ENCODE peak calls at places on chromosomes 2 and 18, in eight cellular contexts. Z is pancreas, M is GM13976, B is HCT116, C is PC-3, U is endothelial cell, P is PC-9, O is cardiac muscle cell. D is an unnamed sample.

GRCh38 chr2:11744631-11745394 is 1.6 kb upstream of the LPIN1 start:
- DNase-seq in O (peak), C (peak), P (peak), M (no peak), Z (no peak), U (peak), B (peak), D (no peak)

GRCh38 chr18:40738321-40738880 is 1216.6 kb upstream of the PIK3C3 start:
- DNase-seq in C (no peak), M (peak), Z (no peak), P (no peak), O (no peak), U (no peak), B (no peak), D (no peak)

GRCh38 chr18:22813648-22814328 is 119.3 kb upstream of the RBBP8 start:
- DNase-seq in C (peak), Z (no peak), U (no peak), O (peak), P (no peak), B (no peak), M (peak), D (peak)

GRCh38 chr2:71788186-71788525 is 334.8 kb downstream of the DYSF start:
- DNase-seq in C (no peak), U (no peak), P (no peak), Z (no peak), M (no peak), B (no peak), O (peak), D (no peak)

GRCh38 chr2:23456881-23457760 is 72.1 kb downstream of the KLHL29 start:
- DNase-seq in C (peak), M (no peak), P (no peak), U (no peak), O (peak), Z (no peak), B (no peak), D (no peak)

GRCh38 chr2:239003933-239004636 is 156.2 kb downstream of the TWIST2 start:
- DNase-seq in C (no peak), M (no peak), U (no peak), B (no peak), P (no peak), O (no peak), Z (no peak), D (no peak)

GRCh38 chr2:39913648-39914456 is 134.8 kb upstream of the THUMPD2 start:
- DNase-seq in U (peak), C (peak), O (peak), M (peak), B (peak), Z (no peak), P (peak), D (peak)

GRCh38 chr2:25256486-25256875 is 85.2 kb downstream of the DNMT3A start:
- DNase-seq in M (no peak), P (no peak), C (no peak), Z (no peak), B (no peak), U (no peak), O (no peak), D (no peak)

GRCh38 chr2:160140471-160140870 is 59.6 kb downstream of the ITGB6 start:
- DNase-seq in P (no peak), U (no peak), B (no peak), O (peak), C (no peak), Z (no peak), M (no peak), D (no peak)

GRCh38 chr2:107627164-107627563 is 199.5 kb upstream of the RGPD4 start:
- DNase-seq in C (peak), B (no peak), O (peak), M (no peak), Z (no peak), P (no peak), U (no peak), D (no peak)

GRCh38 chr2:74566423-74567085 is 12.0 kb downstream of the DOK1 start:
- DNase-seq in B (no peak), U (no peak), Z (no peak), O (peak), C (peak), P (no peak), M (no peak), D (no peak)

GRCh38 chr2:10331033-10331701 is 28.5 kb downstream of the HPCAL1 start:
- DNase-seq in U (no peak), C (peak), B (peak), O (peak), P (peak), Z (no peak), M (peak), D (no peak)

GRCh38 chr2:232264081-232264480 is 114.5 kb upstream of the ALPP start:
- DNase-seq in Z (no peak), O (no peak), C (no peak), U (no peak), P (no peak), M (no peak), B (no peak), D (no peak)

GRCh38 chr2:99448556-99448955 is 41.3 kb downstream of the REV1 start:
- DNase-seq in O (peak), Z (no peak), P (no peak), C (peak), B (no peak), M (no peak), U (no peak), D (peak)

GRCh38 chr2:193837368-193837767 is 1642.6 kb upstream of the TMEFF2 start:
- DNase-seq in B (no peak), M (no peak), P (no peak), O (peak), Z (no peak), C (peak), U (no peak), D (no peak)

GRCh38 chr2:237213325-237214040 is 127.8 kb downstream of the COPS8 start:
- DNase-seq in M (no peak), Z (no peak), O (peak), U (no peak), P (no peak), C (peak), B (no peak), D (no peak)

GRCh38 chr2:38076710-38077430 is 919 bp upstream of the CYP1B1 start:
- DNase-seq in O (peak), B (peak), U (peak), C (peak), M (peak), Z (peak), P (peak), D (peak)

GRCh38 chr2:130987519-130988425 is 105.5 kb downstream of the FAM168B start:
- DNase-seq in O (no peak), P (no peak), C (no peak), U (no peak), B (no peak), M (no peak), Z (no peak), D (no peak)

GRCh38 chr18:45207328-45207727 is 407.9 kb upstream of the SLC14A2 start:
- DNase-seq in O (no peak), U (no peak), B (no peak), C (peak), M (no peak), P (no peak), Z (no peak), D (no peak)

GRCh38 chr18:45208164-45208563 is 407.1 kb upstream of the SLC14A2 start:
- DNase-seq in M (no peak), O (no peak), C (no peak), B (no peak), P (no peak), Z (no peak), U (no peak), D (no peak)

GRCh38 chr18:45212186-45213039 is 402.9 kb upstream of the SLC14A2 start:
- DNase-seq in Z (peak), P (peak), U (peak), M (peak), B (peak), C (peak), O (peak), D (peak)

GRCh38 chr18:45218436-45218835 is 396.8 kb upstream of the SLC14A2 start:
- DNase-seq in B (no peak), O (no peak), U (no peak), Z (no peak), M (no peak), P (no peak), C (no peak), D (no peak)

DNA sequence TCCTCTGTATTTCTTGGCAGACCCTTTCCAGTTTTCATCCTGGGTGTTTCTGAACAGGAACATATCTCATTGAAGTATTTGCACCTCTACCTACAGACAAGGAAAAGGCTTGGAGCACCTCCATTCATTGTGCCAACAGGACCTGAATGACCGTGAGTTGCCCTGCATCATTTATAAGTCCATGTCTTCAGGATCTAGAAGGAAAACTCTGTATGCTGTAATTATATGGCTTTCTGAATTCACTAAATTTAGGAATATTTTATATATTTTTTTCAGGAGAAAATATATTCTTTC is 402.3 kb upstream of the SLC14A2 start:
- DNase-seq in C (no peak), P (no peak), M (no peak), O (no peak), B (no peak), U (no peak), Z (no peak), D (no peak)
- TF ChIP-seq CTCF in C (peak), P (peak), M (no peak), O (no peak), B (no peak), U (peak), Z (no peak), D (peak)

GRCh38 chr2:173090973-173091660 is 15.5 kb downstream of the MAP3K20 start:
- DNase-seq in M (no peak), B (no peak), C (no peak), O (no peak), P (no peak), U (no peak), Z (no peak), D (no peak)
- TF ChIP-seq CTCF in M (no peak), B (peak), C (no peak), O (peak), P (no peak), U (no peak), Z (no peak), D (no peak)

GRCh38 chr2:95023222-95023597 is 2.3 kb upstream of the MAL start:
- DNase-seq in M (peak), U (no peak), Z (no peak), C (peak), P (peak), O (no peak), B (peak), D (peak)
- TF ChIP-seq CTCF in M (no peak), U (no peak), Z (no peak), C (peak), P (peak), O (no peak), B (peak), D (no peak)

GRCh38 chr2:202592580-202592979 is 42.2 kb upstream of the FAM117B start:
- DNase-seq in Z (no peak), U (no peak), B (no peak), O (no peak), M (no peak), P (no peak), C (no peak), D (no peak)

GRCh38 chr2:202588647-202589581 is 45.9 kb upstream of the FAM117B start:
- DNase-seq in O (peak), C (peak), B (peak), U (peak), M (peak), P (peak), Z (peak), D (peak)

GRCh38 chr2:202583709-202584219 is 51.0 kb upstream of the FAM117B start:
- DNase-seq in M (no peak), B (no peak), P (no peak), U (no peak), Z (no peak), C (no peak), O (no peak), D (no peak)

GRCh38 chr2:202589582-202589949 is 45.2 kb upstream of the FAM117B start:
- DNase-seq in B (no peak), U (no peak), O (no peak), M (no peak), P (no peak), C (no peak), Z (no peak), D (no peak)
- TF ChIP-seq CTCF in B (no peak), U (no peak), O (no peak), M (no peak), P (no peak), C (no peak), Z (no peak), D (no peak)